ENCODE peak calls at places on chromosomes 12 and 14, in five cellular contexts. X is Caco-2, H is lung, Q is bronchial epithelial cell, P is tibial nerve. C is an unnamed sample.

GRCh38 chr14:51395361-51395849 is 155.4 kb downstream of the TMX1 start:
- DNase-seq in X (no peak), H (no peak), Q (peak), P (peak), C (peak)

GRCh38 chr12:56448860-56449621 is at the start of gene TIMELESS:
- DNase-seq in X (peak), H (peak), Q (peak), P (peak), C (peak)

GRCh38 chr12:103680591-103681065 is 93.6 kb downstream of the STAB2 start:
- DNase-seq in X (no peak), H (peak), Q (no peak), P (no peak), C (no peak)

GRCh38 chr12:79973774-79974173 is 38.9 kb upstream of the PPP1R12A start:
- DNase-seq in X (no peak), H (no peak), Q (no peak), P (no peak), C (no peak)

GRCh38 chr14:36503771-36504741 is 16.0 kb downstream of the NKX2-1 start:
- DNase-seq in X (no peak), H (no peak), Q (no peak), P (no peak), C (no peak)

GRCh38 chr14:99182548-99183115 is 89.4 kb downstream of the BCL11B start:
- DNase-seq in X (no peak), H (no peak), Q (no peak), P (no peak), C (no peak)

GRCh38 chr12:111596985-111597730 is 2.0 kb downstream of the ATXN2 start:
- DNase-seq in X (peak), H (peak), Q (peak), P (peak), C (peak)

GRCh38 chr12:47082963-47083621 is 3.3 kb upstream of the AMIGO2 start:
- DNase-seq in X (peak), H (no peak), Q (peak), P (no peak), C (peak)

GRCh38 chr12:3589745-3590144 is 98.7 kb downstream of the PRMT8 start:
- DNase-seq in X (no peak), H (no peak), Q (no peak), P (no peak), C (no peak)

GRCh38 chr14:91059576-91060471 is 617 bp downstream of the RPS6KA5 start:
- DNase-seq in X (peak), H (peak), Q (peak), P (peak), C (peak)
- TF ChIP-seq CTCF in X (no peak), H (no peak), Q (peak), P (no peak), C (peak)

GRCh38 chr12:13161172-13161571 is 35.4 kb upstream of the EMP1 start:
- DNase-seq in X (no peak), H (no peak), Q (no peak), P (no peak), C (no peak)
- TF ChIP-seq CTCF in X (peak), H (no peak), Q (peak), P (no peak), C (peak)

GRCh38 chr12:116276433-116277216 is 868 bp downstream of the MED13L start:
- DNase-seq in X (peak), H (peak), Q (no peak), P (peak), C (peak)

GRCh38 chr12:116274552-116275375 is 2.7 kb downstream of the MED13L start:
- DNase-seq in X (no peak), H (no peak), Q (no peak), P (no peak), C (no peak)

GRCh38 chr12:116278667-116279066 is 1.2 kb upstream of the MED13L start:
- DNase-seq in X (no peak), H (no peak), Q (no peak), P (no peak), C (no peak)

GRCh38 chr12:116278259-116278595 is 734 bp upstream of the MED13L start:
- DNase-seq in X (no peak), H (no peak), Q (no peak), P (no peak), C (no peak)

GRCh38 chr12:116277393-116278258 is at the start of gene MED13L:
- DNase-seq in X (peak), H (peak), Q (no peak), P (peak), C (peak)
- TF ChIP-seq CTCF in X (no peak), H (peak), Q (peak), P (peak), C (peak)

GRCh38 chr14:85248881-85249635 is 280.9 kb upstream of the FLRT2 start:
- DNase-seq in X (peak), H (no peak), Q (peak), P (no peak), C (peak)

GRCh38 chr14:85252011-85252410 is 277.9 kb upstream of the FLRT2 start:
- DNase-seq in X (no peak), H (no peak), Q (peak), P (no peak), C (peak)

GRCh38 chr14:85243306-85243705 is 286.6 kb upstream of the FLRT2 start:
- DNase-seq in X (no peak), H (no peak), Q (no peak), P (no peak), C (no peak)

GRCh38 chr14:85250369-85250768 is 279.6 kb upstream of the FLRT2 start:
- DNase-seq in X (peak), H (no peak), Q (no peak), P (no peak), C (no peak)

DNA sequence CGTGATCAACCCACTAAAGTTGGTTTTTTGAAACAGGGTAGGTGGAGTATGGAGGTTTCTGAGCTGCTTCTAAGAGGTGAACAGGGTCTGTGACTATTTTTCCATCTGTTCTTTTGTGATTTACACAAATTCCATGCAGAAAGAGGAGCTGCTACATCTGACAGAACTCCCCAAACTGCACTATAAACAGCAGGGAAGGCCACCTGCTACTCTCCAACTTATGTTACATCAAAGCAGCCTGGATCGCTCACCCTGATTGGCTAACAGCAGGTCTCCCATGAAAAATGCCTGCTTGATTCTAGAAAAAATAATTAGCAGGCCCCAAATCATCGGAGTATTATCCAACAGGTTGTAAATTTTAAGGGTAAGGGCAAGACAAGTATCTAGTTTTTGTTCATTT is 282.9 kb upstream of the FLRT2 start:
- DNase-seq in X (no peak), H (no peak), Q (no peak), P (no peak), C (no peak)
- TF ChIP-seq CTCF in X (no peak), H (no peak), Q (no peak), P (no peak), C (no peak)

GRCh38 chr14:82447586-82447985 is 913.9 kb upstream of the SEL1L start:
- DNase-seq in X (peak), H (no peak), Q (no peak), P (no peak), C (peak)
- TF ChIP-seq CTCF in X (no peak), H (no peak), Q (no peak), P (no peak), C (no peak)

GRCh38 chr14:27528328-27528727 is 930.5 kb upstream of the NOVA1 start:
- DNase-seq in X (peak), H (no peak), Q (peak), P (no peak), C (peak)
- TF ChIP-seq CTCF in X (peak), H (no peak), Q (peak), P (no peak), C (peak)

DNA sequence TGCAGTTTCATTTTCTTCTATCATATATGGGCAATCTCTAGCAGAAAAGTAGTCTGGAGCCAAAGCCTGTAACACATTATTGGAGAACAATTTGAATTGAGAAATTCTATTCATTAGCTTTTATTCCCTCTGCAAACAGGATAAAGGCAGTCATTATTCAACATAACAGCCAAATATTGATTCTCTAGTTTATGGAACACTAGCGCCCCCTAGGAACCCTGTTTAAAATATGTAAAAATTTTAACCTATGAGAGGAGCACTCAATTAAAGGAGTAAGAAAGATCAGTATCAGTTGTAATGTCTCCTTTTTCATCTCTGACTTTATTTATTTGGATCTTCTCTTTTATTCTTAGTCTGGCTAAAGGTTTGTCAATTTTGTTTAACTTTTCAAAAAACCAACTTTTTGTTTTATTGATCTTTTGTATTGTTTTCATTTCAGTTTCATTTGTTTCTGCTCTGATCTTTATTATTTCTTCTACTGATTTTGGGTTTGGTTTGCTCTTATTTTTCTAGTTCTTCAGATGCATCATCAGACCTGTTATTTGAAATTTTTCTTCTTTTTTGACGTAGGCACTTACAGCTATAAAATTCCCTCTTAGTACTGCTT is 4.8 kb upstream of the LMNTD1 start:
- DNase-seq in X (peak), H (no peak), Q (peak), P (no peak), C (peak)
- TF ChIP-seq CTCF in X (peak), H (peak), Q (peak), P (peak), C (peak)